ENCODE peak calls at places on chromosomes 1 and 21, in six cellular contexts. W is Peyer's patch; P is CD4-positive, alpha-beta memory T cell; F is fibroblast of mammary gland; X is PC-9; Z is left ventricle myocardium inferior. L is an unnamed sample.

GRCh38 chr1:242827538-242827937 is 303.0 kb upstream of the PLD5 start:
- DNase-seq in Z (no peak), P (no peak), X (no peak), W (no peak), F (no peak), L (no peak)

GRCh38 chr1:154276797-154277196 is 4.4 kb downstream of the HAX1 start:
- DNase-seq in X (no peak), W (no peak), P (peak), Z (no peak), F (no peak), L (no peak)

GRCh38 chr1:65469889-65470340 is 49.4 kb downstream of the LEPR start:
- DNase-seq in P (no peak), F (no peak), Z (no peak), W (no peak), X (no peak), L (no peak)

GRCh38 chr1:152185544-152186391 is 26.7 kb upstream of the RPTN start:
- DNase-seq in X (peak), P (peak), F (peak), W (peak), Z (no peak), L (no peak)

GRCh38 chr21:33369586-33369985 is 33.6 kb upstream of the IFNGR2 start:
- DNase-seq in F (no peak), P (no peak), X (no peak), Z (no peak), W (no peak), L (no peak)

GRCh38 chr1:6237093-6237492 is 1.3 kb upstream of the ICMT start:
- DNase-seq in F (no peak), W (no peak), P (no peak), X (no peak), Z (no peak), L (no peak)

GRCh38 chr1:42436794-42437458 is 18.9 kb downstream of the ZMYND12 start:
- DNase-seq in P (no peak), F (no peak), Z (no peak), X (no peak), W (no peak), L (no peak)

GRCh38 chr1:207510444-207510843 is 14.5 kb downstream of the CR1 start:
- DNase-seq in P (no peak), F (no peak), X (no peak), Z (no peak), W (no peak), L (no peak)

GRCh38 chr21:34340062-34340461 is 23.7 kb upstream of the KCNE2 start:
- DNase-seq in P (no peak), F (no peak), X (no peak), W (no peak), Z (no peak), L (no peak)

GRCh38 chr21:45981641-45982255 is at the start of gene COL6A1:
- DNase-seq in Z (peak), F (peak), W (peak), P (peak), X (peak), L (peak)

GRCh38 chr21:44549525-44550211 is 1.6 kb downstream of the KRTAP10-2 start:
- DNase-seq in Z (no peak), X (no peak), P (no peak), W (peak), F (no peak), L (no peak)

GRCh38 chr1:203597386-203598040 is 29.1 kb upstream of the ATP2B4 start:
- DNase-seq in W (no peak), F (no peak), X (no peak), Z (peak), P (no peak), L (peak)

GRCh38 chr1:229155472-229155871 is 115.4 kb upstream of the RAB4A start:
- DNase-seq in F (peak), X (no peak), P (peak), W (no peak), Z (peak), L (no peak)

GRCh38 chr1:35971601-35972000 is 40.7 kb downstream of the AGO3 start:
- DNase-seq in X (no peak), F (no peak), Z (no peak), P (no peak), W (no peak), L (no peak)

GRCh38 chr1:103063911-103064310 is 44.4 kb downstream of the COL11A1 start:
- DNase-seq in F (peak), Z (no peak), W (no peak), P (no peak), X (no peak), L (no peak)

GRCh38 chr21:44082648-44083436 is 24.4 kb upstream of the PWP2 start:
- DNase-seq in W (no peak), X (peak), Z (no peak), P (no peak), F (no peak), L (no peak)

GRCh38 chr1:75449998-75450397 is 160.9 kb downstream of the SLC44A5 start:
- DNase-seq in Z (no peak), P (no peak), F (no peak), W (no peak), X (no peak), L (no peak)

GRCh38 chr1:181142096-181143043 is 53.9 kb downstream of the IER5 start:
- DNase-seq in P (peak), Z (peak), X (peak), F (peak), W (peak), L (peak)

GRCh38 chr21:16258834-16259611 is 529.2 kb downstream of the USP25 start:
- DNase-seq in W (no peak), P (no peak), F (peak), X (no peak), Z (no peak), L (no peak)

GRCh38 chr1:183163311-183163710 is 22.8 kb upstream of the LAMC2 start:
- DNase-seq in F (peak), W (no peak), P (no peak), Z (no peak), X (peak), L (no peak)

GRCh38 chr1:155077758-155078495 is 710 bp upstream of the EFNA3 start:
- DNase-seq in F (peak), X (no peak), W (no peak), Z (no peak), P (no peak), L (peak)

GRCh38 chr1:86429830-86430229 is 5.9 kb downstream of the CLCA2 start:
- DNase-seq in P (no peak), W (no peak), Z (no peak), X (peak), F (peak), L (peak)

GRCh38 chr1:231836227-231836893 is 209.8 kb downstream of the DISC1 start:
- DNase-seq in W (no peak), X (no peak), P (no peak), F (no peak), Z (no peak), L (no peak)

GRCh38 chr1:19640363-19641316 is 3.5 kb upstream of the NBL1 start:
- DNase-seq in F (no peak), P (no peak), W (no peak), X (peak), Z (no peak), L (peak)

GRCh38 chr1:34918609-34919561 is 10.6 kb downstream of the DLGAP3 start:
- DNase-seq in X (no peak), W (peak), F (peak), Z (no peak), P (no peak), L (no peak)

GRCh38 chr1:147820898-147821297 is 60.5 kb upstream of the GJA5 start:
- DNase-seq in W (no peak), F (no peak), P (no peak), X (no peak), Z (no peak), L (no peak)

GRCh38 chr1:236181059-236181458 is 38.7 kb downstream of the GPR137B start:
- DNase-seq in F (no peak), X (no peak), W (no peak), P (no peak), Z (no peak), L (no peak)

GRCh38 chr1:14334336-14335176 is 263.9 kb upstream of the KAZN start:
- DNase-seq in W (no peak), F (peak), Z (no peak), P (no peak), X (no peak), L (no peak)

DNA sequence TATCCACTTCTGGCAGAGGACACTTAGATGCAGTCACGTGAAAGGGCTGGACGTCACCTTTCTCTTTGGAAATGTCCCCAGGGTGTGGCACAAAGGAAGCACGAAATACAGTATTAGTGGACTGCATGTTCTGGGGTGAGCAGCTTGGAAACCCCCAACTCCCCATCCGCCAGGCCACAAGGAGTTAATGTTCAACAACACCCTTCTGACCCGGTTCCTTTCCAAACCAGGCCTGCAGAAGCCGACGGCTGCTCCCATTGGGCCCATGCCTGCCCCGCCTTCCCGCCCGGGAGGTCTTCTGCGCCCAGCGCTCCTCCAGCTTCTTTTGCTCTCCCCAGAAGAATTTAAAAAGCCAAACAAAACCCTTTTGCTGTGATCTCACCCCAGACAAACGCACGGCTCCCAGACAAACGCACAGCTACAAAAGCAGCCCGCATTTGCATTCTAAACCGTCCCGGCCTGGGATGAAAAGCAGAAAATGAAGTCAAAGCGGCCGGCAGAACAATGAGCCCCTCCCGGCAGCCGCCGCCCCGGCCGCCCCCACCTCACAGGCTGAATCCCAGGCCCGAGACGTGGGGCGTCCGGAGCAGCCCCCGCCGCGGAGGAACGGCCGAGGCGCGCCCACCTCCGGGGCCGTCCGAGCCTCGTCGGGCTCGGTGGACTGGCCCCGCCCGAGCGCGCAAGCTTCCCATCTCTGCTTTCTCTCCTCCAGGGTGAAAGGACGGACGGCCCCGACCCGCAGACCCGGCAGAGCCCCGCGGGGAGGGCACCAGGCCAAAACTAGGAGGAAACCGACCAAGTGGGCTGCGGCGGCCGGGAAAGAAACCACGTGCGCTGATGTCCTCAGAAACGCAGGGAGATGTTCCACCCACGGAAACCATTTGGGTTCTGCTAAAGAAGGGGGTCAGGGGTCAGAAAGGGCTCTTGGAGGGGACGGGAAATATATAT is 101.9 kb downstream of the PLPP3 start:
- DNase-seq in X (no peak), P (no peak), F (peak), W (peak), Z (peak), L (peak)
- H3K4me3 ChIP-seq in X (no peak), P (no peak), F (peak), W (peak), Z (peak), L (peak)

DNA sequence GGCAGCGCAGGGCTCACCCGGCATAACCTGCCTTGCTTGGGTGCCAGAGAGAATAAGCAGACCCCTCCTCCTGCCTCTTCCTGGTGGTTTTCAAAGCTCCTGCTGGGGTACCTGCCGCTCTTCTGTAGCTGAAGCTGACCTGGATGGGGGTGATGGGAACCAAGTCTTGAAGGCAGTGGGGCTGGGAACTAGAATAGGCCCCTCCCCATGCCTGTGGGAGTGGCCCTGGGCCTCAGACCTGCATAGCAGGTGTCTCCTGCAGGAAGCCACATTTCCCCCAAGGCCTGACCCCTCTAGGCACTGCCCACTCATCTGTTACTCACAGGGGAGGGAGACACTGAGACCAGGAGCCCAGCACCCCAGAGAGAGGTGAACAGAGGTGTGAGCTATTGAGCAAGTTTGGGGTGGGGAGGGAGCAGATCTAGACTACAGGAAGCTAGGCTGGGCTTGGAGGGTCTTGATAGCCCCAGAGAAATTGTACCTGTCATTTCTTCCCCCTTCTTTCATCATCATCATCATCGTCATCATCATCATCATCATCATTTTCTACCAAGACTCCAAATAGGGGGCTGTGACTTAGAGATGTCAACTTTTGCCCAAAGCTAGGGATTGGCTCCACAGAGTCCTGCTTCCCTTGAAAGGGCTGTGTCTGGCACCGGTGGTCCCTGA is 10.1 kb downstream of the PADI1 start:
- DNase-seq in X (peak), F (no peak), W (no peak), P (no peak), Z (no peak), L (no peak)
- H3K4me3 ChIP-seq in X (peak), F (no peak), W (no peak), P (no peak), Z (no peak), L (no peak)

DNA sequence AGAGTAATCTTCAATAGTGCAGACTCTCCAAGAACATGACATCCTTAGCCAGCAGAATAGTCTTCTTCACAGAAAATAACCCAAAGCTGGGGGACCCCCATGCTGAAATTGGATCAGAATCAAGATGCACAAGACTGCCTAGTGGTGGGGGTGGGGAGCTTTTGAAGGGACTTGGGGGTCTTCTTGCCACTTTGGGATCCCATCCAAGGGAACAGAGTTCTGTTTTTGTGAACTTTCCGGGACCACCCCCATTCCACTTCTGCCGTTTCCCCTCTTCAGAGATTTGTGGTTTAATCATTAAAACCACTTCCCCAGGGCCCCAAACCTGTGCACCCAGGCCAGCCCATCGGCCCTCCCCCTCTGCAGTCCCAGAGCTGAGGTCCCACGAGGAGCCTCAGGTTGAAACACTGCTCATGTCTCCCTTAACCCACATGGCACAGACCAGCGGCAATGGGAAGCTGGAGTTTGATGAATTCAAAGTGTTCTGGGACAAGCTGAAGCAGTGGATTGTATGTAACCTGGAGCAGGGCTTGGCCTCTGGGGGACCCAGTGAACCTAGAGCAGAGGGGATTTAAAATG is 44.9 kb downstream of the CAPN9 start:
- DNase-seq in X (no peak), P (no peak), F (no peak), Z (no peak), W (no peak), L (no peak)
- H3K4me3 ChIP-seq in X (no peak), P (no peak), F (no peak), Z (no peak), W (no peak), L (no peak)

GRCh38 chr1:97634758-97635157 is 286.1 kb downstream of the DPYD start:
- DNase-seq in P (no peak), F (no peak), Z (no peak), W (no peak), X (no peak), L (no peak)

GRCh38 chr1:97630968-97631367 is 289.9 kb downstream of the DPYD start:
- DNase-seq in Z (peak), X (no peak), F (no peak), W (no peak), P (no peak), L (no peak)

GRCh38 chr1:97632776-97633175 is 288.1 kb downstream of the DPYD start:
- DNase-seq in W (no peak), Z (no peak), P (no peak), X (no peak), F (peak), L (no peak)

GRCh38 chr1:97632075-97632474 is 288.8 kb downstream of the DPYD start:
- DNase-seq in F (peak), P (no peak), Z (no peak), X (no peak), W (no peak), L (no peak)

GRCh38 chr1:97630281-97630680 is 290.6 kb downstream of the DPYD start:
- DNase-seq in Z (no peak), F (no peak), W (no peak), X (no peak), P (no peak), L (no peak)
- H3K4me3 ChIP-seq in Z (no peak), F (no peak), W (no peak), X (no peak), P (no peak), L (no peak)

DNA sequence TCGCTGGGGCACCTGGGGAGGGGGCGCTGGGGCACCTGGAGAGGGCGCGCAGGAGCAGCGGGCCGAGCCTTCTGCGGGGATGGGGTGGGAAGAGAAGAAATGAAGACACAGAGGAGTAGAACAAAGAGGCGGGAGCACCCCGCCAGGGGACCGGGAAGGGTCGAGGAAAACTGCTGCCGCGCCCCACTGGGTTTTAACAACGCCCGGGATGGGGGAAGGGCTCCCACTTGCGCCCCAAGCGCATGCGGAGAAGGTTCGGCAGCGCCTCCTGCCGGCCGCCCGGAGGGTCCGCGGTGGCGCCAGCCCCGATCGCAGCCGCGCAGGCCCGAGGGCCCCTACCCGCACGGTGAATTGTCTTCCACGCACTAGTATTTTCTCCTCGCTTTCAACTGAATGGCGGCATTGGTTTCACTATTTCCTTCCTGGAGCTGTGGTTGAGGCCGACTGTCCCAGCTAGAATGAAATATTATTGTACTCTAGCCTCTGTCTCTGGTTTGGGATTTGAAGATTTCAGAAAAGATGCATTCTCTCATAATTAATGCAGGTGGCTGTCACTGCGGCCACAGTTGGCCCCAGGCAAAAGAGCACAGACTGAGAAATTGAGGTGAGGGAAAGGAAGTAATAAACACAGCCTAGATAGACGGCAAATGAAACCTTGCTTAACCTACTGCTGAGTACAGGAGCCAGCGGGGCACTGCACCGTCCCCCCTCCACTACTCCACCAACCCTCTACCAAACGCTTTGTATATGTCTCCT is 57.3 kb downstream of the MAB21L3 start:
- DNase-seq in W (peak), Z (peak), P (peak), F (peak), X (peak), L (peak)
- H3K4me3 ChIP-seq in W (peak), Z (peak), P (peak), F (peak), X (peak), L (peak)

GRCh38 chr1:234858722-234859121 is 248.7 kb upstream of the IRF2BP2 start:
- DNase-seq in F (no peak), X (no peak), W (no peak), Z (no peak), P (no peak), L (no peak)
- H3K4me3 ChIP-seq in F (no peak), X (no peak), W (no peak), Z (no peak), P (no peak), L (no peak)

DNA sequence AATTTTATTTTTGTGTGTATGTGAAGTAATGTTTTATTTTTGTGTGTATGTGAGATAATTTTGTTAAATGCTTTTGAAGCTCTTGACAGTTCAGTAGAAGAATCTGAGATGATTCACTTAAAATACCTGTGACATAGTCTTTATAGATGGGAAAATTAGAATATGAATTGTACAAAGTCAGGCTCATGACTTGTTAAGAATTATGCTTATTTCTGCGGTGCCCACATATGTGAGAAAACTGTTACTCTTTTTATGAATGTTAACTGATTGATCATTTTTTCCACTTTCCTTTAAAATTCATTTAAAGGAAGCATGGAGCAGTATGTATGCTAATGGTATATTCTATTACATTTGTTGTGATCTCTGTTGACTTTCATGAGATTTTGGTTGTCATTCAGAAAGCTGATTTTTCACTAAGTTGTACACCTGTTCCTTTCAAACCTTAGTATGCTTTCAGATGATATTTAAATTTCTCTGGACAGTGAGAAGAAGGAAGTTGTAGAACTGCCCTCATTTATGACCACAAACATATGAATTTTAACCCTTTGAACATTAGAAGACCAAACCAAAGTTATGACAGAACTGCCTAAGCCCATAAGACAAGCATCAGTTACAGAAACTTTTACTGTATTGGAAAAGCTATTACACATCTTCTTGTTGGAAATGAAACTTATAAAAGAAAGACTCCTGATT is 110.1 kb downstream of the POU2F1 start:
- DNase-seq in Z (no peak), P (no peak), X (no peak), W (no peak), F (no peak), L (no peak)
- H3K4me3 ChIP-seq in Z (no peak), P (no peak), X (no peak), W (no peak), F (no peak), L (no peak)